ENCODE peak calls at places on chromosomes 11 and 22, in four cellular contexts. V is right atrium auricular region, E is mammary epithelial cell, N is MM.1S. W is an unnamed sample.

GRCh38 chr11:54979375-54979774 is 272.7 kb downstream of the OR4A5 start:
- DNase-seq in E (no peak), V (no peak), N (no peak), W (no peak)

GRCh38 chr11:117826832-117827231 is 2.3 kb upstream of the FXYD2 start:
- DNase-seq in E (no peak), N (no peak), V (no peak), W (no peak)

GRCh38 chr22:45587638-45588481 is 83.8 kb upstream of the ATXN10 start:
- DNase-seq in V (no peak), E (no peak), N (no peak), W (no peak)

GRCh38 chr22:28141614-28142013 is 222.6 kb upstream of the PITPNB start:
- DNase-seq in E (peak; percentile 66), N (no peak), V (no peak), W (no peak)

GRCh38 chr22:23246982-23247766 is 66.9 kb downstream of the BCR start:
- DNase-seq in V (no peak), E (no peak), N (no peak), W (no peak)

GRCh38 chr22:39592104-39593060 is 21.8 kb downstream of the CACNA1I start:
- DNase-seq in E (peak; percentile 56), N (no peak), V (no peak), W (peak; percentile 85)

GRCh38 chr11:65452806-65453490 is 30.4 kb downstream of the NEAT1 start:
- DNase-seq in N (no peak), E (peak; percentile 73), V (no peak), W (peak; percentile 78)

GRCh38 chr11:67455054-67455453 is at the start of gene CABP4:
- DNase-seq in E (no peak), V (no peak), N (no peak), W (no peak)

GRCh38 chr22:38982008-38982927 is at the start of gene APOBEC3B:
- DNase-seq in E (peak; percentile 93), V (peak; percentile 92), N (peak; percentile 97), W (peak; percentile 91)

GRCh38 chr22:44266811-44267760 is 45.7 kb downstream of the SHISAL1 start:
- DNase-seq in E (no peak), V (no peak), N (no peak), W (no peak)

GRCh38 chr22:27195104-27195503 is 537.7 kb downstream of the MIAT start:
- DNase-seq in V (no peak), E (no peak), N (no peak), W (no peak)

GRCh38 chr22:38214248-38215056 is 12.7 kb downstream of the MAFF start:
- DNase-seq in V (peak; percentile 69), E (no peak), N (peak; percentile 72), W (no peak)

GRCh38 chr11:60978546-60979380 is 7.3 kb downstream of the CD6 start:
- DNase-seq in V (no peak), E (peak; percentile 95), N (no peak), W (no peak)

GRCh38 chr11:72583177-72583553 is 91.1 kb downstream of the PDE2A start:
- DNase-seq in E (no peak), N (no peak), V (no peak), W (peak; percentile 30)

GRCh38 chr11:79940165-79940564 is 499.3 kb upstream of the TENM4 start:
- DNase-seq in V (no peak), N (no peak), E (peak; percentile 6), W (no peak)

GRCh38 chr11:82790723-82791487 is 57.2 kb upstream of the FAM181B start:
- DNase-seq in V (no peak), N (peak; percentile 21), E (no peak), W (no peak)

GRCh38 chr11:34508514-34508913 is 5.1 kb downstream of the ELF5 start:
- DNase-seq in N (no peak), V (no peak), E (no peak), W (no peak)

GRCh38 chr11:113773092-113773415 is 438 bp downstream of the ZW10 start:
- DNase-seq in V (no peak), E (no peak), N (no peak), W (no peak)

GRCh38 chr11:657691-658126 is 20.6 kb downstream of the DRD4 start:
- DNase-seq in V (no peak), N (no peak), E (no peak), W (no peak)

GRCh38 chr22:40668611-40669390 is 10.5 kb upstream of the MCHR1 start:
- DNase-seq in V (no peak), N (no peak), E (peak; percentile 87), W (no peak)

GRCh38 chr11:88849368-88849767 is 216.4 kb downstream of the GRM5 start:
- DNase-seq in E (peak; percentile 39), N (no peak), V (no peak), W (no peak)

GRCh38 chr22:37716708-37717107 is 19.9 kb downstream of the TRIOBP start:
- DNase-seq in N (no peak), V (no peak), E (peak; percentile 80), W (no peak)

GRCh38 chr22:36344106-36344827 is 43.5 kb downstream of the MYH9 start:
- DNase-seq in V (no peak), N (no peak), E (no peak), W (no peak)
- H3K4me1 ChIP-seq in V (no peaks in the 10 kb centered on the region), N (peaks cover 12% of the 10 kb centered on the region), E (peaks cover 63% of the 10 kb centered on the region), W (peaks cover 49% of the 10 kb centered on the region)

GRCh38 chr11:76632492-76632891 is 38.1 kb downstream of the LRRC32 start:
- DNase-seq in V (no peak), E (no peak), N (peak; percentile 40), W (no peak)

GRCh38 chr11:76629133-76629852 is 41.3 kb downstream of the LRRC32 start:
- DNase-seq in N (no peak), E (no peak), V (peak; percentile 80), W (no peak)

GRCh38 chr11:76629853-76630599 is 40.5 kb downstream of the LRRC32 start:
- DNase-seq in V (peak; percentile 80), N (no peak), E (no peak), W (no peak)

GRCh38 chr11:76630600-76630999 is 39.9 kb downstream of the LRRC32 start:
- DNase-seq in V (no peak), E (no peak), N (no peak), W (no peak)

GRCh38 chr11:76631566-76632308 is 38.8 kb downstream of the LRRC32 start:
- DNase-seq in N (no peak), V (peak; percentile 21), E (no peak), W (no peak)
- H3K4me1 ChIP-seq in N (peaks cover 13% of the 10 kb centered on the region), V (no peaks in the 10 kb centered on the region), E (no peaks in the 10 kb centered on the region), W (no peaks in the 10 kb centered on the region)

GRCh38 chr11:73591050-73591449 is 6.9 kb downstream of the FAM168A start:
- DNase-seq in N (no peak), E (no peak), V (no peak), W (no peak)
- H3K4me1 ChIP-seq in N (peaks cover 10% of the 10 kb centered on the region), E (peaks cover 6% of the 10 kb centered on the region), V (no peaks in the 10 kb centered on the region), W (no peaks in the 10 kb centered on the region)

DNA sequence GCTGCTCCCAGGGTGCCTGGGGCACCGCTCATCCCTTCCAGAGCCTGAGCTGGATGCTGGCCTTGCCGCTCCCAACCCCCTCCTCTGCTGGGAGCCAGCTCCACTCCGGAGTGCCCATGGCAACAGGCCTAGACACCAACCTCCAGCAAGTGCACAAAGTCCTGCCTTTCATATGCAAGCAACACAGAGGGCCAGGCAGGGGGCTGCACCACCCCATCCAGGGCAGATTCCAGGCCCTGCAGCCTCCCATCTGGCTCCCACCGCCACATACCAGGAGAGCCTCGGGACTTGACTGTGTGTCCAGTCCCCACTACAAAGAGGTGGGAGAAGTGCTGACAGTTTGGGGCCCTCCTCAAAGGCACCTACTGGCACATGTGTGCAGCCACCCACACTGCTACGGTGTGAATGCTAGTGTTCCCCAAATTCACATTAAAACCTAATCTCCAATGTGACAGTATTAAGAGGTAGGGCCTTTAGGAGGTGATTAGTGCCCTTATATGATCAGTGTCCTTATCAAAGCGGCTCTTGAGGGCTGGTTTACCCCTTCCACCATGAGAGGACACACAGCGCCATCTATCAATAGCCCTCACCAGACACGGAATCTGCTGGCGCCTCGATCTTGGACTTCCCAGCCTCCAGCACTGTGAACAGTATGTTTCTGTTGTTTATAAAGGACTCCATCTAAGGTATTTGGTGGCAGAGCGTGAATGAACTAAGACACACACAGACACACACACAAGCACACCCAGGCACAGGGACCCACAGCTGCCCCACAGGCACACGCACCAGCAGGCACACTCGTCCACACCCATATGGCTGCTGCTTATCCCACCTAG is 16.2 kb downstream of the ARVCF start:
- DNase-seq in E (no peak), V (no peak), N (no peak), W (no peak)
- H3K4me1 ChIP-seq in E (no peaks in the 10 kb centered on the region), V (no peaks in the 10 kb centered on the region), N (no peaks in the 10 kb centered on the region), W (no peaks in the 10 kb centered on the region)